ENCODE peak calls at places on chromosomes 4 and X, in ten cellular contexts. S is lower lobe of right lung; N is Peyer's patch; O is right cardiac atrium; B is amniotic stem cell; Q is coronary artery; H is foreskin fibroblast; D is stimulated activated CD4-positive, alpha-beta T cell treated with anti-CD3 and anti-CD28 coated beads, TNF-alpha, amount 100 ng/mL, for 4 hours; R is SHP77; A is posterior vena cava. X is an unnamed sample.

GRCh38 chr4:145044341-145044740 is 53.7 kb downstream of the ANAPC10 start:
- DNase-seq in S (no peak), N (no peak), O (no peak), B (no peak), Q (no peak), H (no peak), D (no peak), R (no peak), A (no peak), X (no peak)

GRCh38 chr4:8311096-8312068 is 41.8 kb downstream of the HTRA3 start:
- DNase-seq in S (peak; percentile 22), N (no peak), O (no peak), B (no peak), Q (no peak), H (no peak), D (no peak), R (no peak), A (peak; percentile 61), X (no peak)

GRCh38 chr4:40055379-40055872 is 1.2 kb upstream of the N4BP2 start:
- DNase-seq in S (no peak), N (no peak), O (no peak), B (no peak), Q (no peak), H (no peak), D (no peak), R (no peak), A (no peak), X (no peak)

GRCh38 chrX:140475025-140475424 is 29.8 kb downstream of the SOX3 start:
- DNase-seq in S (no peak), N (no peak), O (no peak), B (no peak), Q (no peak), H (no peak), D (no peak), R (no peak), A (no peak), X (no peak)

GRCh38 chr4:17511041-17511949 is 595 bp downstream of the QDPR start:
- DNase-seq in S (peak; percentile 82), N (peak; percentile 72), O (peak; percentile 87), B (no peak), Q (peak; percentile 75), H (peak; percentile 69), D (peak; percentile 27), R (no peak), A (peak; percentile 90), X (peak; percentile 75)

GRCh38 chr4:173135241-173135847 is 33.3 kb upstream of the GALNT7 start:
- DNase-seq in S (no peak), N (no peak), O (no peak), B (no peak), Q (no peak), H (peak; percentile 35), D (no peak), R (no peak), A (no peak), X (no peak)

GRCh38 chrX:9604111-9604907 is 139.5 kb downstream of the TBL1X start:
- DNase-seq in S (no peak), N (no peak), O (peak; percentile 88), B (no peak), Q (no peak), H (peak; percentile 16), D (no peak), R (no peak), A (peak; percentile 90), X (peak; percentile 65)

GRCh38 chr4:159169414-159169813 is 66.5 kb downstream of the RAPGEF2 start:
- DNase-seq in S (no peak), N (no peak), O (no peak), B (no peak), Q (no peak), H (no peak), D (no peak), R (no peak), A (no peak), X (no peak)

GRCh38 chr4:13268165-13268564 is 216.0 kb downstream of the RAB28 start:
- DNase-seq in S (no peak), N (no peak), O (no peak), B (no peak), Q (no peak), H (no peak), D (no peak), R (no peak), A (no peak), X (no peak)

GRCh38 chrX:39137363-39137954 is 336.2 kb downstream of the MID1IP1 start:
- DNase-seq in S (no peak), N (no peak), O (no peak), B (no peak), Q (no peak), H (no peak), D (no peak), R (no peak), A (no peak), X (no peak)

GRCh38 chr4:90419124-90419711 is 292.0 kb downstream of the CCSER1 start:
- DNase-seq in S (no peak), N (no peak), O (no peak), B (no peak), Q (no peak), H (peak; percentile 18), D (no peak), R (no peak), A (no peak), X (no peak)

GRCh38 chr4:173333658-173334084 is 487 bp downstream of the HMGB2 start:
- DNase-seq in S (peak; percentile 77), N (peak; percentile 77), O (peak; percentile 90), B (no peak), Q (no peak), H (peak; percentile 67), D (no peak), R (no peak), A (peak; percentile 87), X (peak; percentile 67)

GRCh38 chr4:144709793-144710525 is 64.0 kb downstream of the HHIP start:
- DNase-seq in S (no peak), N (no peak), O (no peak), B (no peak), Q (no peak), H (peak; percentile 74), D (no peak), R (no peak), A (no peak), X (no peak)

GRCh38 chrX:53442322-53442631 is 8.1 kb upstream of the HSD17B10 start:
- DNase-seq in S (peak; percentile 36), N (no peak), O (no peak), B (no peak), Q (no peak), H (no peak), D (no peak), R (no peak), A (no peak), X (no peak)

GRCh38 chr4:54090804-54091623 is 8.9 kb upstream of the GSX2 start:
- DNase-seq in S (peak; percentile 57), N (peak; percentile 64), O (peak; percentile 85), B (no peak), Q (no peak), H (peak; percentile 71), D (no peak), R (no peak), A (no peak), X (peak; percentile 75)

GRCh38 chr4:60485279-60485678 is 714.8 kb upstream of the ADGRL3 start:
- DNase-seq in S (no peak), N (no peak), O (no peak), B (no peak), Q (no peak), H (peak; percentile 6), D (no peak), R (no peak), A (no peak), X (no peak)

GRCh38 chr4:188930822-188931221 is 791.6 kb downstream of the TRIML1 start:
- DNase-seq in S (no peak), N (no peak), O (no peak), B (no peak), Q (no peak), H (no peak), D (no peak), R (no peak), A (no peak), X (no peak)

GRCh38 chrX:9539611-9540387 is 74.9 kb downstream of the TBL1X start:
- DNase-seq in S (no peak), N (no peak), O (no peak), B (no peak), Q (no peak), H (no peak), D (no peak), R (peak; percentile 31), A (no peak), X (no peak)

GRCh38 chr4:56342746-56343145 is 44.5 kb downstream of the AASDH start:
- DNase-seq in S (no peak), N (no peak), O (no peak), B (no peak), Q (no peak), H (no peak), D (no peak), R (no peak), A (no peak), X (no peak)

GRCh38 chr4:184203300-184203699 is 14.4 kb downstream of the ENPP6 start:
- DNase-seq in S (no peak), N (no peak), O (no peak), B (no peak), Q (no peak), H (no peak), D (no peak), R (no peak), A (no peak), X (no peak)

GRCh38 chr4:81040175-81040659 is 9.7 kb downstream of the BMP3 start:
- DNase-seq in S (no peak), N (no peak), O (no peak), B (no peak), Q (no peak), H (peak; percentile 70), D (no peak), R (peak; percentile 18), A (no peak), X (no peak)

GRCh38 chr4:55269470-55269869 is 76.6 kb upstream of the SRD5A3 start:
- DNase-seq in S (no peak), N (no peak), O (no peak), B (no peak), Q (no peak), H (no peak), D (no peak), R (no peak), A (no peak), X (no peak)